ENCODE peak calls at places on chromosomes 11 and 22, in four cellular contexts. One of them, this sample, is unnamed.

GRCh38 chr22:32852346-32853251 is 51.1 kb downstream of the TIMP3 start:
- DNase-seq in stimulated activated CD4-positive, alpha-beta T cell treated with anti-CD3 and anti-CD28 coated beads, Interleukin-4, amount 100 ng/mL, for 48 hours: no peak
- DNase-seq in C1 segment of cervical spinal cord: no peak
- DNase-seq in colonic mucosa: peak
- DNase-seq in this sample: no peak

GRCh38 chr11:19903620-19904069 is 191.0 kb downstream of the NAV2 start:
- DNase-seq in stimulated activated CD4-positive, alpha-beta T cell treated with anti-CD3 and anti-CD28 coated beads, Interleukin-4, amount 100 ng/mL, for 48 hours: peak
- DNase-seq in C1 segment of cervical spinal cord: peak
- DNase-seq in colonic mucosa: peak
- DNase-seq in this sample: peak

GRCh38 chr11:128472128-128473110 is 114.9 kb downstream of the ETS1 start:
- DNase-seq in stimulated activated CD4-positive, alpha-beta T cell treated with anti-CD3 and anti-CD28 coated beads, Interleukin-4, amount 100 ng/mL, for 48 hours: no peak
- DNase-seq in C1 segment of cervical spinal cord: no peak
- DNase-seq in colonic mucosa: no peak
- DNase-seq in this sample: no peak

GRCh38 chr11:75583710-75584658 is 21.9 kb downstream of the SERPINH1 start:
- DNase-seq in stimulated activated CD4-positive, alpha-beta T cell treated with anti-CD3 and anti-CD28 coated beads, Interleukin-4, amount 100 ng/mL, for 48 hours: no peak
- DNase-seq in C1 segment of cervical spinal cord: peak
- DNase-seq in colonic mucosa: peak
- DNase-seq in this sample: no peak

GRCh38 chr22:37184380-37184755 is 3.7 kb downstream of the C1QTNF6 start:
- DNase-seq in stimulated activated CD4-positive, alpha-beta T cell treated with anti-CD3 and anti-CD28 coated beads, Interleukin-4, amount 100 ng/mL, for 48 hours: no peak
- DNase-seq in C1 segment of cervical spinal cord: no peak
- DNase-seq in colonic mucosa: no peak
- DNase-seq in this sample: no peak

GRCh38 chr22:40982482-40983385 is 31.6 kb downstream of the RBX1 start:
- DNase-seq in stimulated activated CD4-positive, alpha-beta T cell treated with anti-CD3 and anti-CD28 coated beads, Interleukin-4, amount 100 ng/mL, for 48 hours: no peak
- DNase-seq in C1 segment of cervical spinal cord: no peak
- DNase-seq in colonic mucosa: no peak
- DNase-seq in this sample: no peak

GRCh38 chr11:2507212-2507901 is 62.5 kb downstream of the KCNQ1 start:
- DNase-seq in stimulated activated CD4-positive, alpha-beta T cell treated with anti-CD3 and anti-CD28 coated beads, Interleukin-4, amount 100 ng/mL, for 48 hours: no peak
- DNase-seq in C1 segment of cervical spinal cord: no peak
- DNase-seq in colonic mucosa: no peak
- DNase-seq in this sample: no peak

GRCh38 chr11:103433976-103434375 is 324.8 kb downstream of the DYNC2H1 start:
- DNase-seq in stimulated activated CD4-positive, alpha-beta T cell treated with anti-CD3 and anti-CD28 coated beads, Interleukin-4, amount 100 ng/mL, for 48 hours: no peak
- DNase-seq in C1 segment of cervical spinal cord: no peak
- DNase-seq in colonic mucosa: no peak
- DNase-seq in this sample: no peak

GRCh38 chr22:19756288-19757128 is 4.1 kb upstream of the TBX1 start:
- DNase-seq in stimulated activated CD4-positive, alpha-beta T cell treated with anti-CD3 and anti-CD28 coated beads, Interleukin-4, amount 100 ng/mL, for 48 hours: peak
- DNase-seq in C1 segment of cervical spinal cord: no peak
- DNase-seq in colonic mucosa: peak
- DNase-seq in this sample: no peak

GRCh38 chr11:61516675-61517516 is 8.3 kb downstream of the LRRC10B start:
- DNase-seq in stimulated activated CD4-positive, alpha-beta T cell treated with anti-CD3 and anti-CD28 coated beads, Interleukin-4, amount 100 ng/mL, for 48 hours: peak
- DNase-seq in C1 segment of cervical spinal cord: no peak
- DNase-seq in colonic mucosa: peak
- DNase-seq in this sample: no peak

GRCh38 chr11:122375687-122376399 is 259.8 kb upstream of the BLID start:
- DNase-seq in stimulated activated CD4-positive, alpha-beta T cell treated with anti-CD3 and anti-CD28 coated beads, Interleukin-4, amount 100 ng/mL, for 48 hours: no peak
- DNase-seq in C1 segment of cervical spinal cord: no peak
- DNase-seq in colonic mucosa: no peak
- DNase-seq in this sample: peak

GRCh38 chr22:28742562-28742962 is 723 bp downstream of the HSCB start:
- DNase-seq in stimulated activated CD4-positive, alpha-beta T cell treated with anti-CD3 and anti-CD28 coated beads, Interleukin-4, amount 100 ng/mL, for 48 hours: no peak
- DNase-seq in C1 segment of cervical spinal cord: no peak
- DNase-seq in colonic mucosa: no peak
- DNase-seq in this sample: no peak

GRCh38 chr11:64622681-64623080 is 31.7 kb downstream of the SLC22A12 start:
- DNase-seq in stimulated activated CD4-positive, alpha-beta T cell treated with anti-CD3 and anti-CD28 coated beads, Interleukin-4, amount 100 ng/mL, for 48 hours: no peak
- DNase-seq in C1 segment of cervical spinal cord: no peak
- DNase-seq in colonic mucosa: no peak
- DNase-seq in this sample: no peak

GRCh38 chr11:76690736-76691135 is 20.2 kb upstream of the LRRC32 start:
- DNase-seq in stimulated activated CD4-positive, alpha-beta T cell treated with anti-CD3 and anti-CD28 coated beads, Interleukin-4, amount 100 ng/mL, for 48 hours: no peak
- DNase-seq in C1 segment of cervical spinal cord: no peak
- DNase-seq in colonic mucosa: no peak
- DNase-seq in this sample: no peak

GRCh38 chr11:70333206-70333605 is 62.7 kb downstream of the PPFIA1 start:
- DNase-seq in stimulated activated CD4-positive, alpha-beta T cell treated with anti-CD3 and anti-CD28 coated beads, Interleukin-4, amount 100 ng/mL, for 48 hours: no peak
- DNase-seq in C1 segment of cervical spinal cord: no peak
- DNase-seq in colonic mucosa: no peak
- DNase-seq in this sample: no peak

GRCh38 chr11:134313821-134314607 is 17.8 kb upstream of the GLB1L2 start:
- DNase-seq in stimulated activated CD4-positive, alpha-beta T cell treated with anti-CD3 and anti-CD28 coated beads, Interleukin-4, amount 100 ng/mL, for 48 hours: no peak
- DNase-seq in C1 segment of cervical spinal cord: no peak
- DNase-seq in colonic mucosa: no peak
- DNase-seq in this sample: no peak

GRCh38 chr22:23657712-23658111 is 25.6 kb upstream of the DRICH1 start:
- DNase-seq in stimulated activated CD4-positive, alpha-beta T cell treated with anti-CD3 and anti-CD28 coated beads, Interleukin-4, amount 100 ng/mL, for 48 hours: no peak
- DNase-seq in C1 segment of cervical spinal cord: no peak
- DNase-seq in colonic mucosa: no peak
- DNase-seq in this sample: no peak

GRCh38 chr22:42438293-42438650 is 6.1 kb upstream of the NFAM1 start:
- DNase-seq in stimulated activated CD4-positive, alpha-beta T cell treated with anti-CD3 and anti-CD28 coated beads, Interleukin-4, amount 100 ng/mL, for 48 hours: no peak
- DNase-seq in C1 segment of cervical spinal cord: no peak
- DNase-seq in colonic mucosa: no peak
- DNase-seq in this sample: no peak

GRCh38 chr22:30128511-30128910 is 48.2 kb downstream of the HORMAD2 start:
- DNase-seq in stimulated activated CD4-positive, alpha-beta T cell treated with anti-CD3 and anti-CD28 coated beads, Interleukin-4, amount 100 ng/mL, for 48 hours: no peak
- DNase-seq in C1 segment of cervical spinal cord: no peak
- DNase-seq in colonic mucosa: no peak
- DNase-seq in this sample: no peak

GRCh38 chr22:50161508-50162390 is 8.8 kb upstream of the PANX2 start:
- DNase-seq in stimulated activated CD4-positive, alpha-beta T cell treated with anti-CD3 and anti-CD28 coated beads, Interleukin-4, amount 100 ng/mL, for 48 hours: no peak
- DNase-seq in C1 segment of cervical spinal cord: no peak
- DNase-seq in colonic mucosa: no peak
- DNase-seq in this sample: no peak

GRCh38 chr22:50247748-50248147 is 2.9 kb upstream of the TUBGCP6 start:
- DNase-seq in stimulated activated CD4-positive, alpha-beta T cell treated with anti-CD3 and anti-CD28 coated beads, Interleukin-4, amount 100 ng/mL, for 48 hours: no peak
- DNase-seq in C1 segment of cervical spinal cord: no peak
- DNase-seq in colonic mucosa: peak
- DNase-seq in this sample: no peak

GRCh38 chr11:129846508-129847335 is 31.1 kb downstream of the TMEM45B start:
- DNase-seq in stimulated activated CD4-positive, alpha-beta T cell treated with anti-CD3 and anti-CD28 coated beads, Interleukin-4, amount 100 ng/mL, for 48 hours: no peak
- DNase-seq in C1 segment of cervical spinal cord: no peak
- DNase-seq in colonic mucosa: no peak
- DNase-seq in this sample: peak

GRCh38 chr22:17832665-17833064 is 58.4 kb upstream of the BID start:
- DNase-seq in stimulated activated CD4-positive, alpha-beta T cell treated with anti-CD3 and anti-CD28 coated beads, Interleukin-4, amount 100 ng/mL, for 48 hours: no peak
- DNase-seq in C1 segment of cervical spinal cord: no peak
- DNase-seq in colonic mucosa: peak
- DNase-seq in this sample: no peak

GRCh38 chr11:106327134-106327533 is 249.7 kb downstream of the AASDHPPT start:
- DNase-seq in stimulated activated CD4-positive, alpha-beta T cell treated with anti-CD3 and anti-CD28 coated beads, Interleukin-4, amount 100 ng/mL, for 48 hours: no peak
- DNase-seq in C1 segment of cervical spinal cord: no peak
- DNase-seq in colonic mucosa: no peak
- DNase-seq in this sample: no peak

GRCh38 chr11:110186867-110187266 is 93.7 kb downstream of the ZC3H12C start:
- DNase-seq in stimulated activated CD4-positive, alpha-beta T cell treated with anti-CD3 and anti-CD28 coated beads, Interleukin-4, amount 100 ng/mL, for 48 hours: no peak
- DNase-seq in C1 segment of cervical spinal cord: no peak
- DNase-seq in colonic mucosa: no peak
- DNase-seq in this sample: no peak

GRCh38 chr11:70087446-70088167 is 9.5 kb downstream of the ANO1 start:
- DNase-seq in stimulated activated CD4-positive, alpha-beta T cell treated with anti-CD3 and anti-CD28 coated beads, Interleukin-4, amount 100 ng/mL, for 48 hours: no peak
- DNase-seq in C1 segment of cervical spinal cord: no peak
- DNase-seq in colonic mucosa: no peak
- DNase-seq in this sample: no peak

GRCh38 chr22:21044931-21045584 is 688 bp upstream of the LRRC74B start:
- DNase-seq in stimulated activated CD4-positive, alpha-beta T cell treated with anti-CD3 and anti-CD28 coated beads, Interleukin-4, amount 100 ng/mL, for 48 hours: no peak
- DNase-seq in C1 segment of cervical spinal cord: no peak
- DNase-seq in colonic mucosa: no peak
- DNase-seq in this sample: no peak

GRCh38 chr11:116873391-116873790 is 36.0 kb upstream of the APOA1 start:
- DNase-seq in stimulated activated CD4-positive, alpha-beta T cell treated with anti-CD3 and anti-CD28 coated beads, Interleukin-4, amount 100 ng/mL, for 48 hours: no peak
- DNase-seq in C1 segment of cervical spinal cord: no peak
- DNase-seq in colonic mucosa: no peak
- DNase-seq in this sample: no peak

GRCh38 chr11:12161603-12162350 is 51.4 kb downstream of the MICAL2 start:
- DNase-seq in stimulated activated CD4-positive, alpha-beta T cell treated with anti-CD3 and anti-CD28 coated beads, Interleukin-4, amount 100 ng/mL, for 48 hours: no peak
- DNase-seq in C1 segment of cervical spinal cord: no peak
- DNase-seq in colonic mucosa: no peak
- DNase-seq in this sample: no peak

GRCh38 chr11:69240332-69241074 is 53.5 kb upstream of the MYEOV start:
- DNase-seq in stimulated activated CD4-positive, alpha-beta T cell treated with anti-CD3 and anti-CD28 coated beads, Interleukin-4, amount 100 ng/mL, for 48 hours: no peak
- DNase-seq in C1 segment of cervical spinal cord: no peak
- DNase-seq in colonic mucosa: peak
- DNase-seq in this sample: no peak

GRCh38 chr11:5280582-5281102 is 10.9 kb upstream of the HBE1 start:
- DNase-seq in stimulated activated CD4-positive, alpha-beta T cell treated with anti-CD3 and anti-CD28 coated beads, Interleukin-4, amount 100 ng/mL, for 48 hours: peak
- DNase-seq in C1 segment of cervical spinal cord: no peak
- DNase-seq in colonic mucosa: peak
- DNase-seq in this sample: peak

GRCh38 chr11:57214087-57214395 is 23.0 kb downstream of the APLNR start:
- DNase-seq in stimulated activated CD4-positive, alpha-beta T cell treated with anti-CD3 and anti-CD28 coated beads, Interleukin-4, amount 100 ng/mL, for 48 hours: no peak
- DNase-seq in C1 segment of cervical spinal cord: no peak
- DNase-seq in colonic mucosa: no peak
- DNase-seq in this sample: no peak

GRCh38 chr22:45226681-45227186 is 14.0 kb downstream of the KIAA0930 start:
- DNase-seq in stimulated activated CD4-positive, alpha-beta T cell treated with anti-CD3 and anti-CD28 coated beads, Interleukin-4, amount 100 ng/mL, for 48 hours: no peak
- DNase-seq in C1 segment of cervical spinal cord: no peak
- DNase-seq in colonic mucosa: no peak
- DNase-seq in this sample: no peak

GRCh38 chr22:44661070-44661469 is 40.9 kb upstream of the PRR5 start:
- DNase-seq in stimulated activated CD4-positive, alpha-beta T cell treated with anti-CD3 and anti-CD28 coated beads, Interleukin-4, amount 100 ng/mL, for 48 hours: no peak
- DNase-seq in C1 segment of cervical spinal cord: no peak
- DNase-seq in colonic mucosa: no peak
- DNase-seq in this sample: no peak

GRCh38 chr11:74615311-74615710 is 22.9 kb downstream of the POLD3 start:
- DNase-seq in stimulated activated CD4-positive, alpha-beta T cell treated with anti-CD3 and anti-CD28 coated beads, Interleukin-4, amount 100 ng/mL, for 48 hours: no peak
- DNase-seq in C1 segment of cervical spinal cord: no peak
- DNase-seq in colonic mucosa: no peak
- DNase-seq in this sample: no peak

GRCh38 chr22:20979243-20979809 is 2.8 kb upstream of the LZTR1 start:
- DNase-seq in stimulated activated CD4-positive, alpha-beta T cell treated with anti-CD3 and anti-CD28 coated beads, Interleukin-4, amount 100 ng/mL, for 48 hours: peak
- DNase-seq in C1 segment of cervical spinal cord: no peak
- DNase-seq in colonic mucosa: peak
- DNase-seq in this sample: no peak